ENCODE peak calls at places on chromosomes 4 and X, in four cellular contexts. W, Z, A and K are unnamed samples.

GRCh38 chr4:55903577-55903976 is 45.2 kb upstream of the CEP135 start:
- DNase-seq in Z (no peak), W (no peak), A (no peak), K (no peak)

GRCh38 chrX:13770013-13770412 is 35.5 kb downstream of the OFD1 start:
- DNase-seq in A (no peak), W (no peak), Z (no peak), K (no peak)

GRCh38 chrX:16825306-16826035 is 39.2 kb downstream of the TXLNG start:
- DNase-seq in A (no peak), W (peak), Z (peak), K (no peak)

GRCh38 chr4:40840985-40841571 is 91.3 kb downstream of the NSUN7 start:
- DNase-seq in Z (peak), W (peak), A (peak), K (peak)

GRCh38 chr4:164095313-164096110 is 601.0 kb downstream of the TMA16 start:
- DNase-seq in W (no peak), Z (no peak), A (no peak), K (no peak)

GRCh38 chr4:182624281-182624680 is 292.9 kb downstream of the DCTD start:
- DNase-seq in A (no peak), Z (no peak), W (no peak), K (no peak)

GRCh38 chrX:17638731-17639130 is 98.6 kb upstream of the SCML1 start:
- DNase-seq in W (no peak), Z (no peak), A (no peak), K (no peak)

GRCh38 chrX:542179-542578 is 88.4 kb upstream of the SHOX start:
- DNase-seq in A (no peak), Z (no peak), W (no peak), K (no peak)

GRCh38 chr4:133148690-133149363 is at the start of gene PCDH10:
- DNase-seq in Z (peak), A (peak), W (peak), K (peak)

GRCh38 chr4:17030543-17030942 is 132.1 kb upstream of the LDB2 start:
- DNase-seq in W (peak), Z (peak), A (no peak), K (no peak)

GRCh38 chrX:17597836-17598434 is 139.4 kb upstream of the SCML1 start:
- DNase-seq in A (no peak), Z (no peak), W (peak), K (peak)

GRCh38 chr4:185112104-185112503 is 31.0 kb upstream of the SLC25A4 start:
- DNase-seq in Z (peak), W (peak), A (no peak), K (peak)

GRCh38 chr4:129429566-129430339 is 333.8 kb downstream of the C4orf33 start:
- DNase-seq in A (no peak), W (no peak), Z (no peak), K (no peak)

GRCh38 chr4:8439168-8439567 is 1.4 kb downstream of the ACOX3 start:
- DNase-seq in W (no peak), Z (no peak), A (no peak), K (no peak)

GRCh38 chr4:139934336-139934735 is 219.6 kb downstream of the MAML3 start:
- DNase-seq in W (peak), Z (no peak), A (no peak), K (no peak)

GRCh38 chr4:61590881-61591280 is 390.8 kb downstream of the ADGRL3 start:
- DNase-seq in A (no peak), W (no peak), Z (no peak), K (no peak)

GRCh38 chr4:68817386-68817785 is 1.6 kb downstream of the UGT2B10 start:
- DNase-seq in A (no peak), W (no peak), Z (no peak), K (no peak)

GRCh38 chrX:30941898-30942297 is 52.8 kb upstream of the TAB3 start:
- DNase-seq in A (no peak), W (no peak), Z (no peak), K (no peak)

GRCh38 chr4:55183926-55184599 is 58.7 kb upstream of the KDR start:
- DNase-seq in W (peak), Z (peak), A (no peak), K (peak)

GRCh38 chr4:74546020-74546419 is 101.1 kb downstream of the AREG start:
- DNase-seq in W (peak), Z (no peak), A (no peak), K (peak)

GRCh38 chrX:136028383-136028984 is 43.2 kb downstream of the SLC9A6 start:
- DNase-seq in A (no peak), Z (peak), W (peak), K (peak)

GRCh38 chr4:38195911-38196310 is 235.7 kb downstream of the PTTG2 start:
- DNase-seq in W (no peak), A (no peak), Z (no peak), K (no peak)

GRCh38 chrX:51737062-51737461 is 6.2 kb upstream of the GSPT2 start:
- DNase-seq in A (no peak), Z (no peak), W (no peak), K (no peak)

GRCh38 chr4:92198711-92199110 is 105.1 kb upstream of the GRID2 start:
- DNase-seq in W (no peak), A (no peak), Z (peak), K (no peak)

GRCh38 chrX:12548746-12549145 is 242.5 kb upstream of the PRPS2 start:
- DNase-seq in Z (no peak), W (peak), A (peak), K (no peak)

GRCh38 chr4:43886196-43886595 is 562.4 kb downstream of the KCTD8 start:
- DNase-seq in Z (no peak), A (no peak), W (no peak), K (no peak)

GRCh38 chr4:7933631-7934510 is 5.8 kb downstream of the AFAP1 start:
- DNase-seq in W (peak), Z (no peak), A (no peak), K (no peak)

GRCh38 chr4:173461170-173461569 is 62.3 kb upstream of the SCRG1 start:
- DNase-seq in W (no peak), A (no peak), Z (no peak), K (no peak)